ENCODE peak calls at places on chromosomes 5 and 9, in four cellular contexts. R is esophagus squamous epithelium; Y is HepG2; U is CD8-positive, alpha-beta memory T cell. C is an unnamed sample.

GRCh38 chr5:110899566-110900412 is 161.0 kb downstream of the SLC25A46 start:
- DNase-seq in R (no peak), Y (no peak), U (no peak), C (no peak)

GRCh38 chr5:124079062-124079461 is 567.1 kb downstream of the CSNK1G3 start:
- DNase-seq in R (no peak), Y (no peak), U (no peak), C (no peak)

GRCh38 chr9:93464395-93464794 is 11.0 kb upstream of the FAM120AOS start:
- DNase-seq in R (no peak), Y (no peak), U (no peak), C (no peak)

GRCh38 chr5:105773241-105773640 is 1897.5 kb downstream of the EFNA5 start:
- DNase-seq in R (no peak), Y (no peak), U (no peak), C (no peak)

GRCh38 chr5:103407399-103407798 is 148.8 kb downstream of the MACIR start:
- DNase-seq in R (no peak), Y (no peak), U (no peak), C (no peak)

GRCh38 chr9:14279671-14280070 is 34.3 kb downstream of the NFIB start:
- DNase-seq in R (no peak), Y (no peak), U (no peak), C (no peak)

GRCh38 chr5:116063950-116064349 is 20.9 kb upstream of the COMMD10 start:
- DNase-seq in R (no peak), Y (no peak), U (no peak), C (no peak)

GRCh38 chr5:157168286-157168685 is 2.2 kb upstream of the GARIN3 start:
- DNase-seq in R (no peak), Y (no peak), U (no peak), C (no peak)

GRCh38 chr5:56973473-56973872 is 21.6 kb upstream of the MIER3 start:
- DNase-seq in R (no peak), Y (no peak), U (no peak), C (no peak)

GRCh38 chr9:109989296-109989695 is 209.3 kb downstream of the PALM2AKAP2 start:
- DNase-seq in R (no peak), Y (no peak), U (no peak), C (no peak)

GRCh38 chr5:34684281-34684979 is 28.3 kb downstream of the RAI14 start:
- DNase-seq in R (no peak), Y (peak), U (no peak), C (no peak)

GRCh38 chr5:155260798-155261197 is 247.2 kb downstream of the KIF4B start:
- DNase-seq in R (no peak), Y (peak), U (no peak), C (no peak)

GRCh38 chr5:84599964-84600363 is 215.3 kb upstream of the EDIL3 start:
- DNase-seq in R (no peak), Y (no peak), U (no peak), C (no peak)

GRCh38 chr9:120875954-120876841 is 790 bp downstream of the PHF19 start:
- DNase-seq in R (no peak), Y (peak), U (peak), C (peak)

GRCh38 chr5:2176581-2176980 is 293.9 kb upstream of the IRX4 start:
- DNase-seq in R (no peak), Y (no peak), U (no peak), C (no peak)

GRCh38 chr9:1916676-1917075 is 98.5 kb upstream of the SMARCA2 start:
- DNase-seq in R (no peak), Y (no peak), U (no peak), C (no peak)

GRCh38 chr5:73853091-73853490 is 227.1 kb downstream of the ARHGEF28 start:
- DNase-seq in R (no peak), Y (no peak), U (no peak), C (no peak)

GRCh38 chr5:55096860-55097259 is 5.6 kb upstream of the GZMA start:
- DNase-seq in R (no peak), Y (no peak), U (peak), C (no peak)

GRCh38 chr9:83708515-83709158 is 879 bp upstream of the UBQLN1 start:
- DNase-seq in R (peak), Y (peak), U (peak), C (peak)

GRCh38 chr5:174338204-174339010 is 292.9 kb downstream of the NSG2 start:
- DNase-seq in R (no peak), Y (no peak), U (no peak), C (no peak)

GRCh38 chr5:136901-137300 is 44.9 kb downstream of the PLEKHG4B start:
- DNase-seq in R (no peak), Y (no peak), U (no peak), C (no peak)

GRCh38 chr5:4230531-4230904 is 634.9 kb downstream of the IRX1 start:
- DNase-seq in R (no peak), Y (no peak), U (no peak), C (no peak)

GRCh38 chr9:114720296-114720695 is 38.3 kb upstream of the TEX48 start:
- DNase-seq in R (no peak), Y (no peak), U (no peak), C (no peak)

GRCh38 chr5:138369249-138369648 is 16.8 kb downstream of the KDM3B start:
- DNase-seq in R (no peak), Y (no peak), U (no peak), C (no peak)

GRCh38 chr9:131320031-131320685 is 30.6 kb downstream of the PLPP7 start:
- DNase-seq in R (no peak), Y (no peak), U (no peak), C (no peak)

GRCh38 chr9:6055213-6055612 is 39.8 kb upstream of the RANBP6 start:
- DNase-seq in R (no peak), Y (peak), U (no peak), C (no peak)

GRCh38 chr9:4293293-4293931 is 6.5 kb downstream of the GLIS3 start:
- DNase-seq in R (no peak), Y (no peak), U (no peak), C (no peak)

GRCh38 chr5:125526940-125527339 is 780.5 kb upstream of the ZNF608 start:
- DNase-seq in R (no peak), Y (no peak), U (no peak), C (no peak)

GRCh38 chr9:29214702-29215248 is 1641.5 kb upstream of the C9orf72 start:
- DNase-seq in R (no peak), Y (no peak), U (no peak), C (no peak)

GRCh38 chr5:124034963-124035362 is 523.0 kb downstream of the CSNK1G3 start:
- DNase-seq in R (no peak), Y (no peak), U (no peak), C (no peak)

GRCh38 chr5:139664273-139664693 is 16.1 kb downstream of the CXXC5 start:
- DNase-seq in R (no peak), Y (no peak), U (no peak), C (no peak)
- H3K27ac ChIP-seq in R (no peak), Y (no peak), U (no peak), C (peak)

DNA sequence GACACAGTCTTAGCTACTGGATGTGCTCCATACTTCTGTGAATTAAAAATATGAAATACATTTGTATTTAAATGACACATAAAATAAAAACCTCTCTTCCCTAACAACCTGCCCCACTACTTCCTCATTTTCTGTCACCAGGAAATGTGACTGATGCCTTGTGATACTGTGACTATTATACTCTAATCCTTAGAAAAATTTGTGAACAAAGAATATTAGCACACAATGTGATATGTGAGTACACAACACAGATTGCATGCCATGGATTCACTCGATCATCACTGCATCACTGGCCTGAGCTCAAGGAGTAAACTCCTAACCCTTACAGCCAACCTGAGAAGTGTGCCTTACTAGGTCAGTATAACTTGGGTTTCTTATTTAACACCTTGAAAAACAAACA is 281.0 kb downstream of the EFNA5 start:
- DNase-seq in R (no peak), Y (no peak), U (no peak), C (no peak)
- H3K27ac ChIP-seq in R (peak), Y (no peak), U (no peak), C (no peak)

GRCh38 chr5:36162810-36163486 is 11.0 kb downstream of the SKP2 start:
- DNase-seq in R (no peak), Y (no peak), U (no peak), C (peak)

GRCh38 chr5:36160617-36161016 is 8.7 kb downstream of the SKP2 start:
- DNase-seq in R (no peak), Y (no peak), U (no peak), C (no peak)

GRCh38 chr5:36168737-36169136 is 16.8 kb downstream of the SKP2 start:
- DNase-seq in R (no peak), Y (no peak), U (no peak), C (no peak)

GRCh38 chr5:36161317-36161716 is 9.4 kb downstream of the SKP2 start:
- DNase-seq in R (no peak), Y (no peak), U (no peak), C (no peak)

GRCh38 chr5:36164461-36164860 is 12.6 kb downstream of the SKP2 start:
- DNase-seq in R (no peak), Y (no peak), U (no peak), C (no peak)
- H3K27ac ChIP-seq in R (no peak), Y (no peak), U (no peak), C (peak)

GRCh38 chr9:134895849-134896833 is 15.5 kb downstream of the FCN2 start:
- DNase-seq in R (no peak), Y (no peak), U (no peak), C (no peak)
- H3K27ac ChIP-seq in R (no peak), Y (no peak), U (no peak), C (no peak)

GRCh38 chr5:32001284-32001683 is 172.8 kb downstream of the GOLPH3 start:
- DNase-seq in R (no peak), Y (no peak), U (no peak), C (no peak)
- H3K27ac ChIP-seq in R (no peak), Y (no peak), U (no peak), C (no peak)

GRCh38 chr5:90530736-90531487 is 1.5 kb upstream of the LYSMD3 start:
- DNase-seq in R (no peak), Y (no peak), U (no peak), C (no peak)
- H3K27ac ChIP-seq in R (no peak), Y (no peak), U (peak), C (no peak)

C was measured in substantia nigra.